ENCODE peak calls at places on chromosomes 4 and X, in seven cellular contexts. J, D, T, S, M, W and N are unnamed samples.

GRCh38 chr4:2796261-2797187 is 3.6 kb downstream of the SH3BP2 start:
- DNase-seq in W (no peak), T (peak), M (no peak), S (no peak), J (no peak), D (no peak), N (peak)

GRCh38 chr4:81757706-81758105 is 286.0 kb upstream of the RASGEF1B start:
- DNase-seq in S (no peak), T (no peak), W (no peak), J (no peak), D (no peak), M (no peak), N (no peak)

GRCh38 chrX:1483843-1484637 is 31.3 kb upstream of the ASMTL start:
- DNase-seq in T (peak), S (no peak), W (no peak), J (no peak), M (no peak), D (no peak), N (no peak)

GRCh38 chrX:149848855-149849254 is 32.1 kb upstream of the MAGEA8 start:
- DNase-seq in D (no peak), W (no peak), M (no peak), S (no peak), T (no peak), J (no peak), N (no peak)

GRCh38 chr4:151031831-151032605 is 16.9 kb upstream of the LRBA start:
- DNase-seq in W (no peak), S (no peak), T (no peak), M (peak), J (no peak), D (no peak), N (peak)

GRCh38 chr4:28269426-28269825 is 1408.8 kb downstream of the STIM2 start:
- DNase-seq in M (no peak), D (no peak), W (no peak), T (no peak), J (no peak), S (no peak), N (no peak)

GRCh38 chr4:47662975-47663374 is 174.9 kb downstream of the CORIN start:
- DNase-seq in D (no peak), W (no peak), T (no peak), J (no peak), M (no peak), S (no peak), N (no peak)

GRCh38 chr4:2647403-2648158 is 108.6 kb downstream of the TNIP2 start:
- DNase-seq in D (no peak), W (no peak), J (no peak), T (no peak), M (no peak), S (no peak), N (no peak)

GRCh38 chr4:88592600-88593448 is 544 bp downstream of the HERC3 start:
- DNase-seq in J (no peak), S (peak), T (peak), M (peak), D (peak), W (peak), N (peak)

GRCh38 chrX:1477801-1478458 is 25.2 kb upstream of the ASMTL start:
- DNase-seq in M (no peak), W (no peak), S (no peak), D (no peak), T (peak), J (no peak), N (no peak)

GRCh38 chr4:155984398-155984797 is 30.7 kb upstream of the CTSO start:
- DNase-seq in T (no peak), W (no peak), S (no peak), J (no peak), M (no peak), D (no peak), N (no peak)

GRCh38 chr4:94333864-94334263 is 8.8 kb downstream of the HPGDS start:
- DNase-seq in W (no peak), T (no peak), D (no peak), J (no peak), S (no peak), M (no peak), N (no peak)

GRCh38 chr4:107115185-107115847 is 79.2 kb upstream of the DKK2 start:
- DNase-seq in T (no peak), D (no peak), M (no peak), S (no peak), J (no peak), W (no peak), N (no peak)

GRCh38 chrX:56588397-56589188 is 25.2 kb downstream of the UBQLN2 start:
- DNase-seq in S (no peak), D (no peak), T (no peak), M (no peak), W (no peak), J (no peak), N (peak)

GRCh38 chrX:110321670-110322069 is 3.8 kb upstream of the AMMECR1 start:
- DNase-seq in D (no peak), M (no peak), T (no peak), S (peak), J (no peak), W (no peak), N (no peak)

GRCh38 chr4:22238742-22239141 is 277.1 kb downstream of the ADGRA3 start:
- DNase-seq in W (no peak), M (no peak), T (no peak), J (peak), D (peak), S (no peak), N (no peak)

GRCh38 chrX:1623691-1624090 is 8.8 kb downstream of the ASMT start:
- DNase-seq in W (no peak), J (no peak), M (no peak), T (no peak), S (no peak), D (no peak), N (no peak)

GRCh38 chr4:2962614-2963184 is 507 bp downstream of the NOP14 start:
- DNase-seq in W (no peak), J (no peak), M (no peak), T (no peak), S (no peak), D (peak), N (no peak)